ENCODE peak calls at places on chromosomes 11 and 22, in eight cellular contexts. One of them, this sample, is unnamed. For H3K4me1, the result is how much of the 10 kb centered on the place peaks cover.

GRCh38 chr11:17397311-17398002 is 9.0 kb upstream of the KCNJ11 start:
- DNase-seq in right lobe of liver: peak
- DNase-seq in cardiac muscle cell: no peak
- DNase-seq in HCT116: no peak
- DNase-seq in thoracic aorta: no peak
- DNase-seq in mammary epithelial cell: no peak
- DNase-seq in A549: no peak
- DNase-seq in spleen: peak
- DNase-seq in this sample: no peak

GRCh38 chr22:20810645-20811044 is 36.7 kb downstream of the SERPIND1 start:
- DNase-seq in right lobe of liver: no peak
- DNase-seq in cardiac muscle cell: no peak
- DNase-seq in HCT116: no peak
- DNase-seq in thoracic aorta: no peak
- DNase-seq in mammary epithelial cell: no peak
- DNase-seq in A549: no peak
- DNase-seq in spleen: no peak
- DNase-seq in this sample: no peak

GRCh38 chr11:26297179-26297970 is 34.6 kb upstream of the ANO3 start:
- DNase-seq in right lobe of liver: no peak
- DNase-seq in cardiac muscle cell: peak
- DNase-seq in HCT116: peak
- DNase-seq in thoracic aorta: no peak
- DNase-seq in mammary epithelial cell: peak
- DNase-seq in A549: peak
- DNase-seq in spleen: no peak
- DNase-seq in this sample: no peak

GRCh38 chr11:34363363-34364084 is 5.7 kb upstream of the ABTB2 start:
- DNase-seq in right lobe of liver: no peak
- DNase-seq in cardiac muscle cell: no peak
- DNase-seq in HCT116: no peak
- DNase-seq in thoracic aorta: no peak
- DNase-seq in mammary epithelial cell: no peak
- DNase-seq in A549: no peak
- DNase-seq in spleen: no peak
- DNase-seq in this sample: no peak

GRCh38 chr11:4606231-4607015 is 1.6 kb downstream of the TRIM68 start:
- DNase-seq in right lobe of liver: no peak
- DNase-seq in cardiac muscle cell: no peak
- DNase-seq in HCT116: no peak
- DNase-seq in thoracic aorta: no peak
- DNase-seq in mammary epithelial cell: no peak
- DNase-seq in A549: no peak
- DNase-seq in spleen: no peak
- DNase-seq in this sample: no peak

GRCh38 chr11:38252620-38253019 is 1654.6 kb upstream of the RAG2 start:
- DNase-seq in right lobe of liver: no peak
- DNase-seq in cardiac muscle cell: no peak
- DNase-seq in HCT116: no peak
- DNase-seq in thoracic aorta: no peak
- DNase-seq in mammary epithelial cell: no peak
- DNase-seq in A549: no peak
- DNase-seq in spleen: no peak
- DNase-seq in this sample: no peak

GRCh38 chr11:78074756-78075155 is 4.9 kb downstream of the NDUFC2 start:
- DNase-seq in right lobe of liver: no peak
- DNase-seq in cardiac muscle cell: no peak
- DNase-seq in HCT116: no peak
- DNase-seq in thoracic aorta: no peak
- DNase-seq in mammary epithelial cell: no peak
- DNase-seq in A549: no peak
- DNase-seq in spleen: no peak
- DNase-seq in this sample: no peak

GRCh38 chr22:19287889-19288288 is 3.6 kb downstream of the CLTCL1 start:
- DNase-seq in right lobe of liver: no peak
- DNase-seq in cardiac muscle cell: no peak
- DNase-seq in HCT116: no peak
- DNase-seq in thoracic aorta: no peak
- DNase-seq in mammary epithelial cell: peak
- DNase-seq in A549: peak
- DNase-seq in spleen: no peak
- DNase-seq in this sample: no peak

GRCh38 chr11:130600139-130600538 is 151.7 kb downstream of the ADAMTS15 start:
- DNase-seq in right lobe of liver: no peak
- DNase-seq in cardiac muscle cell: no peak
- DNase-seq in HCT116: no peak
- DNase-seq in thoracic aorta: no peak
- DNase-seq in mammary epithelial cell: peak
- DNase-seq in A549: no peak
- DNase-seq in spleen: no peak
- DNase-seq in this sample: no peak
- H3K27ac ChIP-seq in right lobe of liver: no peak
- H3K27ac ChIP-seq in cardiac muscle cell: peak
- H3K27ac ChIP-seq in HCT116: no peak
- H3K27ac ChIP-seq in thoracic aorta: no peak
- H3K27ac ChIP-seq in mammary epithelial cell: no peak
- H3K27ac ChIP-seq in A549: no peak
- H3K27ac ChIP-seq in spleen: no peak
- H3K27ac ChIP-seq in this sample: no peak

DNA sequence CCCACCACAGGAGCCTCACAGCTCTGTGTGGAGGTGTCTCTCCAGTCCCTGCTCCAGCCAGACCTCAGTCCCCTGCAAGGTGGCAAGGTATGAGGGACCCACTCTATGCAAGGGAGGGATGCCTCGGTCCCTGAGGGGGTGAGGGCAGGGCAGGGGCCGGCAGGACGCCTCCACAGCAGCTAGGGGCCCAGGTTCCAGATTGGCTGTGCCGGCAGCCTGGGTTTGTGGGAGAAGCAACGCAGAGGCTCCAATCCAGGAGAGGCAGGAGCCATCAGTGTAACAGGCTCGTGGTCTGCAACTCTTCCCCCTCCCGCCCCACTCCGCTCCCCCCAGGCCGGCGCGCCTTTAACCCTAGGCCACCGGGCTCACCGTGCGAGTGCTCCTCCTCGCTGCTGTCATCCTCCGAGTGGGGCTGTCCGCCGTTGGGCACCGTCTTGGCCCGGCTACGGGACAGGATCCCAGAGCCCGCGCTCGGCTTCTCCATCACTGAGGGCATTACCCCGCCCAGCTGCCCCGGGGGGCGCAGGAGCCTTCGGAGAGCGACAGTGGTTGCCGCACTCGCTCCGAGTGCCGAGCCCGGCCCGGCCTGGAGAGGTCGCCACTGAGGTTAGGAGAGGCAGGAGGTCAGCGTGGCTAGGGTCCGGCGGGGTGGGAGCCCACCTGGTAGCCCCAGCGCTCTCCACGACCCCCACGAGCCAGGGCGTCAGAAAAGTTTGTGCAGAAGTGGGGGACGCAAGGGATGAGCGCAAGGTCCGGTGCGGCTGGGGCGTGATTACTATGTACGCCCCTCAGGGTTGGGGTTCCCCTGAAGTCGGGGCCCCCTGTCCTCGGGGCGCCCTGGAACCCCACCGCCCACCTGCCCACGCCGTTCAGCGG is 765 bp downstream of the RCOR2 start:
- DNase-seq in right lobe of liver: no peak
- DNase-seq in cardiac muscle cell: peak
- DNase-seq in HCT116: no peak
- DNase-seq in thoracic aorta: no peak
- DNase-seq in mammary epithelial cell: no peak
- DNase-seq in A549: peak
- DNase-seq in spleen: peak
- DNase-seq in this sample: no peak
- H3K4me3 ChIP-seq in right lobe of liver: peak
- H3K4me3 ChIP-seq in cardiac muscle cell: peak
- H3K4me3 ChIP-seq in HCT116: peak
- H3K4me3 ChIP-seq in thoracic aorta: peak
- H3K4me3 ChIP-seq in mammary epithelial cell: peak
- H3K4me3 ChIP-seq in A549: peak
- H3K4me3 ChIP-seq in spleen: peak
- H3K4me3 ChIP-seq in this sample: no peak

GRCh38 chr22:42934338-42934737 is 77.3 kb upstream of the ARFGAP3 start:
- DNase-seq in right lobe of liver: no peak
- DNase-seq in cardiac muscle cell: no peak
- DNase-seq in HCT116: no peak
- DNase-seq in thoracic aorta: no peak
- DNase-seq in mammary epithelial cell: no peak
- DNase-seq in A549: no peak
- DNase-seq in spleen: peak
- DNase-seq in this sample: no peak
- H3K4me1 ChIP-seq in right lobe of liver: under half
- H3K4me1 ChIP-seq in cardiac muscle cell: under half
- H3K4me1 ChIP-seq in HCT116: half or more
- H3K4me1 ChIP-seq in thoracic aorta: half or more
- H3K4me1 ChIP-seq in mammary epithelial cell: half or more
- H3K4me1 ChIP-seq in A549: half or more
- H3K4me1 ChIP-seq in spleen: half or more
- H3K4me1 ChIP-seq in this sample: half or more

GRCh38 chr22:17884951-17885350 is 110.7 kb upstream of the BID start:
- DNase-seq in right lobe of liver: no peak
- DNase-seq in cardiac muscle cell: no peak
- DNase-seq in HCT116: no peak
- DNase-seq in thoracic aorta: no peak
- DNase-seq in mammary epithelial cell: peak
- DNase-seq in A549: no peak
- DNase-seq in spleen: no peak
- DNase-seq in this sample: no peak

GRCh38 chr22:17883356-17883755 is 109.1 kb upstream of the BID start:
- DNase-seq in right lobe of liver: no peak
- DNase-seq in cardiac muscle cell: no peak
- DNase-seq in HCT116: no peak
- DNase-seq in thoracic aorta: no peak
- DNase-seq in mammary epithelial cell: no peak
- DNase-seq in A549: no peak
- DNase-seq in spleen: no peak
- DNase-seq in this sample: no peak

GRCh38 chr22:17882162-17882561 is 107.9 kb upstream of the BID start:
- DNase-seq in right lobe of liver: no peak
- DNase-seq in cardiac muscle cell: no peak
- DNase-seq in HCT116: no peak
- DNase-seq in thoracic aorta: no peak
- DNase-seq in mammary epithelial cell: no peak
- DNase-seq in A549: no peak
- DNase-seq in spleen: no peak
- DNase-seq in this sample: no peak

GRCh38 chr22:17882727-17883126 is 108.5 kb upstream of the BID start:
- DNase-seq in right lobe of liver: no peak
- DNase-seq in cardiac muscle cell: no peak
- DNase-seq in HCT116: no peak
- DNase-seq in thoracic aorta: no peak
- DNase-seq in mammary epithelial cell: no peak
- DNase-seq in A549: no peak
- DNase-seq in spleen: no peak
- DNase-seq in this sample: no peak

GRCh38 chr22:17884084-17884483 is 109.8 kb upstream of the BID start:
- DNase-seq in right lobe of liver: peak
- DNase-seq in cardiac muscle cell: peak
- DNase-seq in HCT116: no peak
- DNase-seq in thoracic aorta: no peak
- DNase-seq in mammary epithelial cell: peak
- DNase-seq in A549: no peak
- DNase-seq in spleen: no peak
- DNase-seq in this sample: no peak
- H3K27ac ChIP-seq in right lobe of liver: peak
- H3K27ac ChIP-seq in cardiac muscle cell: peak
- H3K27ac ChIP-seq in HCT116: no peak
- H3K27ac ChIP-seq in thoracic aorta: no peak
- H3K27ac ChIP-seq in mammary epithelial cell: peak
- H3K27ac ChIP-seq in A549: no peak
- H3K27ac ChIP-seq in spleen: no peak
- H3K27ac ChIP-seq in this sample: peak

DNA sequence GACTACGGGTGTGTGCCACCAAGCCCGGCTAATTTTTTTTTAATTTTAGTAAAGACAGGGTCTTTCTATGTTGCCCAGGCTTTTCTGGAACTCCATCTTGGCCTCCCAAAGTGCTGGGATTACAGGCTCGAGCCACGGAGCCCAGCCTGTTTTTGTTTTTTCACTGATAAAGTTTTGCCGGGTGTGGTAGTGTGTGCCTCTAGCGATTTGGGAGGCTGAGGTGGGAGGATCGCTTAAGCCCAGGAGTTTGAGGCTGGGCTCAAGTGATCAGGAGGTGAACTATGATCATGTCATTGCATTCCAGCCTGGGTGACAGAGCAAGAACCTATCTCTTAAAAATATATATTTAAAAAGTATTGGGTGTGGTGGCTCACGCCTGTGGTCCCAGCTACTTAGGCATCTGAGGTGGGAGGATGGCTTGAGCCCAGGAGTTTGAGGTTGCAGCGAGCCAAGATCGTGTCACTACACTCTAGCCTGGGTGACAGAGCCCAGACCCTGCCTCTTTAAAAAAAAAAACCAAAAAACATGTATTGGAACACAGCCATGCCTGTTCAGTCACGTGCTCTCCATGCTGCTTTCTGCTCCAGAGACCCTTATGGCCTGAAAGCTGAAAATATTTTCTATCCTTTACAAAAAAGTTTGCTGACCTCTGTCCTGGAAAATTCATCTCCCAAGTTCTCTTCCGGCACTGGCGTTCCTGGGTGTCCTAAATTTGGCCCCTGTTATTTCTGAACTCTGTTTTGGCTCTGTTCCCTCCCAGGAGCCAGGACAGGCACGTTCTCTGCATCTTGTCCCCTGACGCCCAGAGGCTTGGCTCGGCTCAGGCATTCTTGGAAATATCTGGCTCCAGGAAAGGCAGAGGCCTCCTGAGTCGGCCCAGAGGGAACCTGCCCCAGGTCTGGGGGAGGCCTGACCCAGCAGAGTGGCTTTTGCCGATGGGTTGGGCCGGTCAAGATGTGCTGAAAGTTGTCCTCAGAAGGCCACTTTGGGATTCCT is 61.4 kb upstream of the PPP6R3 start:
- DNase-seq in right lobe of liver: no peak
- DNase-seq in cardiac muscle cell: peak
- DNase-seq in HCT116: no peak
- DNase-seq in thoracic aorta: no peak
- DNase-seq in mammary epithelial cell: no peak
- DNase-seq in A549: no peak
- DNase-seq in spleen: no peak
- DNase-seq in this sample: no peak
- H3K4me3 ChIP-seq in right lobe of liver: no peak
- H3K4me3 ChIP-seq in cardiac muscle cell: no peak
- H3K4me3 ChIP-seq in HCT116: no peak
- H3K4me3 ChIP-seq in thoracic aorta: peak
- H3K4me3 ChIP-seq in mammary epithelial cell: no peak
- H3K4me3 ChIP-seq in A549: no peak
- H3K4me3 ChIP-seq in spleen: no peak
- H3K4me3 ChIP-seq in this sample: no peak